ENCODE peak calls at places on chromosomes 4 and X, in six cellular contexts. U is nephron progenitor cell; K is GM13976; D is AG09309; X is AG10803; C is CD4-positive, alpha-beta T cell. O is an unnamed sample.

GRCh38 chr4:151541438-151542071 is 132.6 kb downstream of the FHIP1A start:
- DNase-seq in K (no peak), C (no peak), D (peak), X (peak), U (peak), O (peak)

GRCh38 chr4:30825008-30825765 is 105.0 kb downstream of the PCDH7 start:
- DNase-seq in K (no peak), X (no peak), C (no peak), U (no peak), D (no peak), O (no peak)

GRCh38 chrX:68758671-68759070 is 70.2 kb upstream of the EFNB1 start:
- DNase-seq in D (no peak), U (no peak), X (no peak), C (no peak), K (no peak), O (no peak)

GRCh38 chrX:123199338-123199737 is 15.3 kb downstream of the GRIA3 start:
- DNase-seq in C (no peak), D (no peak), X (no peak), K (no peak), U (no peak), O (no peak)

GRCh38 chr4:25982962-25983361 is 68.9 kb downstream of the SMIM20 start:
- DNase-seq in C (no peak), X (no peak), U (no peak), D (no peak), K (no peak), O (no peak)

GRCh38 chrX:56729152-56729557 is at the start of gene NBDY:
- DNase-seq in X (peak), C (peak), D (no peak), U (peak), K (no peak), O (peak)

GRCh38 chrX:120556251-120556650 is 4.5 kb downstream of the CUL4B start:
- DNase-seq in X (no peak), K (no peak), U (no peak), D (no peak), C (no peak), O (no peak)

GRCh38 chrX:119521246-119521645 is 44.0 kb downstream of the STEEP1 start:
- DNase-seq in K (no peak), C (no peak), U (no peak), D (no peak), X (no peak), O (no peak)

GRCh38 chrX:49164589-49165360 is 2.2 kb downstream of the MAGIX start:
- DNase-seq in U (no peak), D (no peak), C (no peak), X (no peak), K (no peak), O (no peak)

GRCh38 chrX:27555514-27555913 is 34.6 kb upstream of the DCAF8L2 start:
- DNase-seq in X (no peak), K (no peak), D (no peak), U (peak), C (no peak), O (no peak)

GRCh38 chr4:40316782-40317635 is 18.1 kb upstream of the CHRNA9 start:
- DNase-seq in U (peak), C (peak), K (peak), D (peak), X (peak), O (peak)

GRCh38 chr4:3387154-3387942 is 54.4 kb upstream of the HGFAC start:
- DNase-seq in D (no peak), U (no peak), X (no peak), K (peak), C (no peak), O (no peak)

GRCh38 chr4:10552591-10553280 is 95.5 kb upstream of the ZNF518B start:
- DNase-seq in C (no peak), U (no peak), D (no peak), K (no peak), X (no peak), O (no peak)

GRCh38 chr4:123503698-123504389 is 107.2 kb downstream of the SPRY1 start:
- DNase-seq in C (no peak), D (no peak), X (no peak), K (no peak), U (no peak), O (no peak)

GRCh38 chr4:3225946-3226345 is 23.0 kb upstream of the MSANTD1 start:
- DNase-seq in U (no peak), C (no peak), X (no peak), K (no peak), D (no peak), O (no peak)

GRCh38 chr4:121217385-121217784 is 53.3 kb upstream of the TNIP3 start:
- DNase-seq in D (peak), X (peak), C (no peak), U (no peak), K (no peak), O (peak)
- TF ChIP-seq CTCF in D (no peak), X (no peak), C (no peak), U (no peak), K (no peak), O (no peak)

GRCh38 chr4:144557404-144557803 is 88.6 kb upstream of the HHIP start:
- DNase-seq in D (no peak), U (no peak), C (no peak), X (no peak), K (no peak), O (peak)
- TF ChIP-seq CTCF in D (no peak), U (no peak), C (no peak), X (no peak), K (no peak), O (peak)

GRCh38 chr4:159240690-159241089 is 137.8 kb downstream of the RAPGEF2 start:
- DNase-seq in C (no peak), D (no peak), U (no peak), K (no peak), X (peak), O (no peak)

GRCh38 chr4:159242427-159242826 is 139.5 kb downstream of the RAPGEF2 start:
- DNase-seq in D (no peak), C (no peak), U (no peak), X (no peak), K (no peak), O (no peak)

GRCh38 chr4:159238631-159239030 is 135.8 kb downstream of the RAPGEF2 start:
- DNase-seq in U (no peak), D (no peak), C (no peak), K (no peak), X (peak), O (no peak)

GRCh38 chr4:159237975-159238374 is 135.1 kb downstream of the RAPGEF2 start:
- DNase-seq in D (no peak), C (no peak), U (no peak), K (no peak), X (no peak), O (no peak)

DNA sequence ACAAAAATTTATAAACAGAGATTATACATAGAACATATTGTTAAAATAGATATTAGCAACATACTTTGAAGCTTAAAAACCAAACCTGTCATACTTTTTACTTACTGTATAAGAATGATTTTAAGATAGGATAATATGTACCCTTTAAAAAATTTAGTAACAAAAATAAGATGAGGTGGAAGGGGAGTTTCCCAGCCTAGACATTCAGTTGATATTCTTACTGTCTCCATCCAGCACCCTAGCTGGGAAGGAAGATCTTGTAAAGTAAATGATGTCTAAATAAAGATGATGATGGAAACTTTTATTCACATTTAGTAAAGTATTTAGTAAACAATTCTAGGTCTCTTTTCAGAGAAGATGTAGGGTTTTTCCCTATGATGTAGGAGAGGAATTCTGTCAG is 136.7 kb downstream of the RAPGEF2 start:
- DNase-seq in C (no peak), D (no peak), U (no peak), X (no peak), K (no peak), O (no peak)
- TF ChIP-seq CTCF in C (no peak), D (no peak), U (no peak), X (no peak), K (no peak), O (no peak)

GRCh38 chr4:23660865-23661264 is 229.0 kb downstream of the PPARGC1A start:
- DNase-seq in C (no peak), X (no peak), U (no peak), D (no peak), K (no peak), O (no peak)
- TF ChIP-seq CTCF in C (no peak), X (no peak), U (no peak), D (no peak), K (no peak), O (no peak)

DNA sequence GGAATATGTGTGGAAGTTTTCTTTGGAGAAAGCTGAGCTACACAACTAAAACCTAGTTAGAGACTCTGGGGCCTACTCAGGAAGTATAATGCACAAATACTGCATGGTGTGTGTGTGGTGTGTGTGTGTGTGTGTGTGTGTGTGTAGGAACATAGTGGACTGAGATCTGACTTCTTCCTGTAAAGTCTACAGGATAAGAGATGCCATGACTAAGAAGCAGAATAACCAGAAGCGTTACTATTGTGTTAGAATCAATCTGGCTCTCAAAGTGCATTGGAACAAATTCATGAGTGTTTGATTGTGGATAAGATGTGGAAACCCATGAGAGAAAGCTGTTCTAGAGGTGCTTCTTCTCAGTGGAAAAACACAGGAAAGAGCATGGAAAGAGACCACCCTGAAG is 302.1 kb downstream of the INPP4B start:
- DNase-seq in X (no peak), D (no peak), C (no peak), K (no peak), U (no peak), O (no peak)
- TF ChIP-seq CTCF in X (no peak), D (no peak), C (no peak), K (no peak), U (no peak), O (no peak)

GRCh38 chr4:100848865-100849264 is 331.0 kb upstream of the EMCN start:
- DNase-seq in U (no peak), X (no peak), K (no peak), C (no peak), D (no peak), O (no peak)
- TF ChIP-seq CTCF in U (no peak), X (no peak), K (peak), C (no peak), D (no peak), O (peak)

O was measured in HFFc6.